ENCODE peak calls at places on chromosome 3, in six cellular contexts. Z is upper lobe of left lung, U is transverse colon, Q is esophagus muscularis mucosa, S is stomach, G is prostate gland. O is an unnamed sample.

GRCh38 chr3:121424549-121424948 is 121.2 kb downstream of the POLQ start:
- DNase-seq in S (no peak), Q (no peak), G (no peak), U (no peak), Z (no peak), O (no peak)

GRCh38 chr3:82186017-82186416 is 424.6 kb upstream of the GBE1 start:
- DNase-seq in U (no peak), S (no peak), Q (no peak), G (no peak), Z (no peak), O (no peak)

GRCh38 chr3:69092030-69092513 is 7.3 kb downstream of the ARL6IP5 start:
- DNase-seq in U (no peak), Z (peak; percentile 23), Q (no peak), S (no peak), G (peak; percentile 35), O (no peak)

GRCh38 chr3:14680716-14681115 is 5.8 kb downstream of the C3orf20 start:
- DNase-seq in Z (no peak), Q (no peak), G (no peak), S (no peak), U (no peak), O (no peak)

GRCh38 chr3:85838921-85839320 is 880.1 kb downstream of the CADM2 start:
- DNase-seq in Q (no peak), U (no peak), S (no peak), Z (no peak), G (no peak), O (no peak)

GRCh38 chr3:9732080-9732752 is 681 bp downstream of the BRPF1 start:
- DNase-seq in S (peak; percentile 29), Z (peak; percentile 47), Q (no peak), U (peak; percentile 26), G (no peak), O (no peak)

GRCh38 chr3:47612178-47612577 is 33.5 kb upstream of the CSPG5 start:
- DNase-seq in G (no peak), S (no peak), Z (no peak), Q (no peak), U (no peak), O (no peak)

GRCh38 chr3:117407317-117407716 is 697.7 kb downstream of the TUSC7 start:
- DNase-seq in U (no peak), Q (no peak), Z (no peak), S (no peak), G (no peak), O (no peak)

GRCh38 chr3:64871237-64871636 is 183.4 kb upstream of the ADAMTS9 start:
- DNase-seq in Q (no peak), G (no peak), U (no peak), S (no peak), Z (no peak), O (no peak)

DNA sequence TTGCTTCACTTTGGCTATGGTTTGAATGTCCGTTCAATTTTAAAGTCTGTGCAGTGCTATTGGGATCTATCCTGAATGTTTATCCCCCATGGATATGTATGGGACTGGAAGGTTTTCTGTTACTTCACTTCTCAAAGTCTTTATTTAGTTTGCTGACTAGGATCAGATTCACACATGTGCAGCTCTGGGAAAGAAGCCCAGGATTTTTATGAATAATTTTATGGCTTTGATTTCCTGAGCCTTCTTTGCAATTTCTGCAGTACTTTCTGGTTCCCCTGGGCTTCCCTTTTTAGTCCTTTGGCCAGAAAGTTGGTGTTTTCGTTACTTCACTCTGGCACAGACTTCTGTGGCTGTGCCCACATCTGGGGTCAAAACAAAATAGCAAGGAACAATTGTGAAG is 721.0 kb downstream of the OTOL1 start:
- DNase-seq in U (no peak), Z (no peak), S (no peak), G (no peak), Q (no peak), O (no peak)
- TF ChIP-seq POLR2A in U (no peak), Z (no peak), S (no peak), G (no peak), Q (no peak), O (no peak)

DNA sequence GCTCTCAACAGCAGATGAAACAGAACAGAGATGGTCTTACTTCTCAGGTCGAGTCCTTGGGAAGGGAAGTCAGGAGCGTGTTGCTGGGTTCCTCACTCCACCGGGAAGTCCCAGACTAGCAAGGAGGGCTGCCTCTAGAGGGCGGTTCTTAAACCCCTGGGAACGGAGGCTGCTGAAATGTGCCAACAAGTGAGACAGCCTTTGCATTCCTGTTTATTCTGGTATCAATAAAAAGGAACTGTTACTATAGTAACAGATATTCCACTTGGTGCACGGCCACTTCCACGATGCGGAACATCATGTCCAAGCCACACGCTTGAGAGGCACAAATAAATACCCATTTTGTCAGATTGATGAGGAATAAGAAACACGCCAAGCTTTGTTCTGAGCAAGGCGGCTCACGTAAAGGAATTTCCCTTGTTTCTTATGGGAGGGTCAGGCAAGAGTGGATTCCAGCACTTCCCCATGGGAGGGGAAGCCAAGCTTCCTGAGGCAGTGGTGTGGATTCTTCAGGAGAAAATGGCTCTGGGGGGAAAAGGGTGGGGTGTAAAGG is at the start of gene FAM107A:
- DNase-seq in U (peak; percentile 39), Q (no peak), G (peak; percentile 86), S (peak; percentile 44), Z (peak; percentile 55), O (no peak)
- TF ChIP-seq POLR2AphosphoS5 in U (peak; percentile 79), Q (peak; percentile 71), G (peak; percentile 91), S (peak; percentile 64), Z (peak; percentile 77), O (peak; percentile 18)

DNA sequence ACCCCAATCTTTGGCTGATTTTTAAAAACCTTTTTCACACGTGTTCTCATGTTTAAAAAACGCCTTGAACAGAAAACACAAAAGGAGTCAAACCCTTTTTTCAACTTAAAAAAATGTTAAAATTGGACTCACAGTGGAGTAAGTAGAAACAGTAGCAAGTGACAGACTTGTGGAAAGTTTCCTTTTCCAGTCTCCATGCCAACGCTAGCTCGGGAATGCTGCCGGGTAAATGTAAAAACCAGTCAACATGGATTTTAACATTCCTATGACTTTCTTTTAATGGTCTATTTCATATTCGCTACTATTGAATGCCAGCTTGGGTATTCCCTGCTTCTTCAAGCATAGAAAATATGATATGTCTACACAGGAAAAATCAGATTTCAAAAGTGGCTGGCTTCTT is 1.6 kb upstream of the PROK2 start:
- DNase-seq in S (no peak), G (no peak), Q (peak; percentile 24), U (no peak), Z (no peak), O (no peak)
- H3K27ac ChIP-seq in S (no peak overlapping the region), G (no peak overlapping the region), Q (no peak overlapping the region), U (no peak overlapping the region), Z (no peak overlapping the region), O (no peak overlapping the region)

DNA sequence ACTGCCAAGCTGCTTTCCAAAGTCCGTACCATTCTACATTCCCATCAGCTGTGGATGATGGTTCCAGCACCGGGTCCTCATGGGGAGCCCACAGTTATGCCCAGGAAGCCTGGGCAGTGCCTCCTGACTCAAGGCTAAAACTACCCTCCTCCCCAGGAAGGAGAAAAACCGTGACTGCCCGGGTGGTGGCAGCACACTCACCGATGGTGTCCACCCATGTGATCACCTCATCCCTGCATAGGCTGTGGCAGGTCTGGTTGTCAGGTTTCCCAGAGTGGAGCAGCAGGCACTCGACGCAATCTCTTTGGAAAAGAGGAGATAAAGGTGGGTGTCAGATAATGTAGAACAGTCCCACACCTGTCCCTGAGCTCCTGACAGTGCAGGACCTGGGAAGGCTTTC is 38.6 kb downstream of the UMPS start:
- DNase-seq in U (peak; percentile 32), S (no peak), Q (no peak), Z (no peak), G (no peak), O (no peak)
- TF ChIP-seq POLR2A in U (no peak), S (no peak), Q (no peak), Z (no peak), G (no peak), O (no peak)

DNA sequence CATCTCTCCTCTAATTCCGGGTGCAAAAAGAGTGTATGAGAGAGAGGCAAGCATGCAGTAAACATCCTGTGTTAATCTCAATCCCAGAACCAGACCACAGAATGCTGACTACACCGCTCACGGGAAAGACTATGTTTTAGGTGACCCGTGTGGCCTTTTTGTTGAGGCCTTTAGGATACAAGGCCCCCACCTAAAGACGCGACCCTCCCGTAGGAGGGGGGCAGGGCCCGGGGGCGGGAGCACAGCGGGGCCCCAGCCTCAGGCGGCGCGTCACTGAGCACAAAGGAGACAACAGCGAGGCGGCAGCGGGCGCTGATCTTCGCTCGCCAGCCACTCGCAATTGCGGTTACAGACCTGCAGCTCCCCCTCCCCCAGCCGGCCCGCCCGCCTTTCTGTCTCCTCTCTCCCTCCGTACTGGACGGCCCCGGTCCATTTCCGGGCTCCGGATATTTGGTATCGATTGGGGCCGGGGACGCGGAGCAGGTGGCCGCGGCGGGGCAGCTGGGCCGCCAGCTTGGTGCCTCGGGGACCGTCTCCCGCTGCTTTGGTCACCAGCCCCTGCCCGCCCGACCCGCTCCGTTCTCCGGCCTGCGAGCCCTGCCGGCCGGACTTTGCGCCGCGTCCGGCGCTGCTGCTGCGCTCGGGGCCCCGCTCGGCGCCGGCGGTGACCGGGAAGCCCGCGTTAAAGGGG is at the start of gene CCDC50:
- DNase-seq in Z (peak; percentile 84), S (peak; percentile 86), U (peak; percentile 93), Q (peak; percentile 96), G (peak; percentile 82), O (peak; percentile 90)
- TF ChIP-seq POLR2AphosphoS5 in Z (peak; percentile 81), S (peak; percentile 73), U (peak; percentile 80), Q (peak; percentile 78), G (peak; percentile 70), O (peak; percentile 56)